ENCODE peak calls at places on chromosomes 12 and 14, in ten cellular contexts. S, A, D, V, M, Q, X, O, N and L are unnamed samples. For H3K9me3, the result is how much of the 10 kb centered on the place peaks cover.

GRCh38 chr14:104137297-104138097 is 890 bp upstream of the KIF26A start:
- DNase-seq in S (peak), A (peak), D (peak), V (no peak), M (peak), Q (peak), X (peak), O (peak), N (peak), L (no peak)

GRCh38 chr12:118360785-118361404 is 11.8 kb downstream of the TAOK3 start:
- DNase-seq in S (no peak), A (no peak), D (no peak), V (no peak), M (no peak), Q (no peak), X (no peak), O (peak), N (no peak), L (no peak)

GRCh38 chr12:80040075-80040738 is 59.1 kb upstream of the OTOGL start:
- DNase-seq in S (no peak), A (no peak), D (no peak), V (no peak), M (no peak), Q (no peak), X (no peak), O (peak), N (no peak), L (no peak)

GRCh38 chr12:55692631-55693322 is 14.9 kb downstream of the ITGA7 start:
- DNase-seq in S (no peak), A (no peak), D (no peak), V (no peak), M (no peak), Q (no peak), X (no peak), O (no peak), N (no peak), L (no peak)

GRCh38 chr14:24067133-24068082 is 4.0 kb upstream of the CPNE6 start:
- DNase-seq in S (no peak), A (no peak), D (peak), V (no peak), M (peak), Q (no peak), X (no peak), O (no peak), N (no peak), L (no peak)

GRCh38 chr14:36014236-36014635 is 162.3 kb downstream of the PTCSC3 start:
- DNase-seq in S (no peak), A (no peak), D (no peak), V (no peak), M (no peak), Q (no peak), X (no peak), O (no peak), N (no peak), L (no peak)

GRCh38 chr12:106681210-106681609 is 93.3 kb upstream of the RIC8B start:
- DNase-seq in S (no peak), A (no peak), D (no peak), V (no peak), M (no peak), Q (no peak), X (no peak), O (no peak), N (no peak), L (no peak)

GRCh38 chr12:29692237-29692636 is 91.5 kb downstream of the TMTC1 start:
- DNase-seq in S (no peak), A (no peak), D (no peak), V (no peak), M (no peak), Q (no peak), X (no peak), O (no peak), N (no peak), L (no peak)

GRCh38 chr14:75399819-75400678 is 27.8 kb upstream of the JDP2 start:
- DNase-seq in S (peak), A (peak), D (peak), V (peak), M (peak), Q (no peak), X (peak), O (peak), N (peak), L (peak)

GRCh38 chr12:64737539-64737938 is 21.7 kb downstream of the GNS start:
- DNase-seq in S (no peak), A (no peak), D (no peak), V (no peak), M (no peak), Q (no peak), X (no peak), O (no peak), N (no peak), L (no peak)

GRCh38 chr14:64503184-64503433 is 529 bp downstream of the ZBTB25 start:
- DNase-seq in S (no peak), A (no peak), D (no peak), V (no peak), M (no peak), Q (no peak), X (no peak), O (peak), N (no peak), L (no peak)

GRCh38 chr14:99325591-99325990 is 53.6 kb upstream of the BCL11B start:
- DNase-seq in S (no peak), A (no peak), D (no peak), V (no peak), M (no peak), Q (no peak), X (no peak), O (no peak), N (no peak), L (no peak)

GRCh38 chr12:55930771-55931316 is at the start of gene DGKA:
- DNase-seq in S (peak), A (no peak), D (peak), V (peak), M (peak), Q (peak), X (peak), O (peak), N (peak), L (no peak)

GRCh38 chr14:99252940-99253868 is 18.8 kb downstream of the BCL11B start:
- DNase-seq in S (no peak), A (no peak), D (no peak), V (no peak), M (peak), Q (no peak), X (no peak), O (no peak), N (no peak), L (no peak)

DNA sequence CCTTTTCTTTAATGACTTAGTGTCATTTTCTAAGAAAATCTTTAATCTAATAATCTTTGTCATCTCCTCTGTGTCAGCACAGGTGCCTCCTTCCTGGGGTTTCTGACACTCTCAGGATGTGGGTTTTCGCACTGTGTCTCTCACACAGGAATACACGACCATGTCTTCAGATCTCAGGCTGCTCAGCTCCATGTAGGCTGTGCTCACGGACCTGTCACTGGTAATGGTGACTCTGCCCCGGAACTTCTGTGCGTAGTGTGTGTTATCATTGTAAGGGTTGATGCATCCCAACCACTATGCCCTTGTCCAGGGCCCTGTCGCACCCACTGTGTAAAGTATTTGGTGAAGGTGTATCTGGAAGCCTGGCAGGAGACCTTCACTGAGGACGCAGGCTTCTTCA is 647.8 kb downstream of the TMEM121 start:
- DNase-seq in S (peak), A (no peak), D (no peak), V (no peak), M (no peak), Q (peak), X (no peak), O (no peak), N (no peak), L (no peak)
- H3K9me3 ChIP-seq in S (under half), A (under half), D (under half), V (under half), M (under half), Q (under half), X (under half), O (under half), N (under half), L (under half)

GRCh38 chr14:29648045-29648444 is 279.6 kb downstream of the PRKD1 start:
- DNase-seq in S (no peak), A (no peak), D (no peak), V (no peak), M (no peak), Q (no peak), X (no peak), O (no peak), N (no peak), L (no peak)
- H3K9me3 ChIP-seq in S (under half), A (under half), D (under half), V (under half), M (under half), Q (under half), X (under half), O (under half), N (under half), L (under half)

GRCh38 chr12:133202493-133203343 is 21.4 kb downstream of the ZNF268 start:
- DNase-seq in S (no peak), A (no peak), D (no peak), V (no peak), M (no peak), Q (no peak), X (no peak), O (no peak), N (no peak), L (no peak)
- H3K9me3 ChIP-seq in S (half or more), A (half or more), D (half or more), V (under half), M (half or more), Q (half or more), X (half or more), O (under half), N (half or more), L (half or more)

GRCh38 chr12:19613051-19613535 is 173.8 kb downstream of the AEBP2 start:
- DNase-seq in S (no peak), A (no peak), D (no peak), V (no peak), M (no peak), Q (no peak), X (no peak), O (no peak), N (no peak), L (no peak)

GRCh38 chr12:19605720-19606119 is 166.4 kb downstream of the AEBP2 start:
- DNase-seq in S (no peak), A (no peak), D (no peak), V (no peak), M (no peak), Q (no peak), X (no peak), O (no peak), N (no peak), L (no peak)

DNA sequence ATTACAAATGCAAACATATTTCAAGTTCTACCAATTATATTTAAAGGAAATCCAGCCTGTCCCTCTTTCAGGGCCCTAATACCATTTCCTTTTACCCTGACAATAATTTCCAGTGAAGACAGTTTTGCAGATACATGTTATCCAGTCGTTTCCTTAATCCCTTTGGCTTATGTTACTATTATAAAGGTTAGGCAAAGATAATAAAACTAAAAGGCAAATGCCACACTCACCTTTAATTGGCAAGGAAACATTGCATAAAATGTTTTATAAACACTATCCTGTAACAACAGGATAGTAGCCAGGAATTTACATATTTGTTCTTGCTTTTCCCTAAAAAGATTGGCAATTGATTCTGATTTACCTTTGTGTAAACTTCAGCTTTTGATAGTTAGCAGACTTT is 168.7 kb downstream of the AEBP2 start:
- DNase-seq in S (no peak), A (no peak), D (no peak), V (no peak), M (no peak), Q (no peak), X (no peak), O (no peak), N (no peak), L (no peak)
- H3K9me3 ChIP-seq in S (under half), A (under half), D (under half), V (under half), M (under half), Q (under half), X (under half), O (under half), N (under half), L (under half)